ENCODE peak calls at places on chromosomes 13 and 19, in six cellular contexts. One of them, this sample, is unnamed.

GRCh38 chr13:114043421-114044053 is 69.7 kb upstream of the C13orf46 start:
- DNase-seq in activated T-helper 2 cell treated with anti-CD3 and anti-CD28 coated beads, Interferon-gamma antibody, Interleukin-2, Interleukin-4, amounts not matched to agents 10 μg/mL and 5 μg/mL and 100 μg/mL, durations not matched to agents 14 hours and 24 hours and 36 hours: no peak
- DNase-seq in central memory CD8-positive, alpha-beta T cell: no peak
- DNase-seq in body of pancreas: no peak
- DNase-seq in mucosa of descending colon: peak; percentile 57
- DNase-seq in B cell: no peak
- DNase-seq in this sample: no peak

GRCh38 chr19:38062959-38063786 is 156.2 kb downstream of the SIPA1L3 start:
- DNase-seq in central memory CD8-positive, alpha-beta T cell: no peak
- DNase-seq in mucosa of descending colon: no peak
- DNase-seq in B cell: no peak
- DNase-seq in activated T-helper 2 cell treated with anti-CD3 and anti-CD28 coated beads, Interferon-gamma antibody, Interleukin-2, Interleukin-4, amounts not matched to agents 10 μg/mL and 5 μg/mL and 100 μg/mL, durations not matched to agents 14 hours and 24 hours and 36 hours: no peak
- DNase-seq in body of pancreas: no peak
- DNase-seq in this sample: no peak

GRCh38 chr19:43789029-43789428 is 8.3 kb upstream of the KCNN4 start:
- DNase-seq in body of pancreas: no peak
- DNase-seq in B cell: no peak
- DNase-seq in mucosa of descending colon: peak; percentile 60
- DNase-seq in central memory CD8-positive, alpha-beta T cell: no peak
- DNase-seq in activated T-helper 2 cell treated with anti-CD3 and anti-CD28 coated beads, Interferon-gamma antibody, Interleukin-2, Interleukin-4, amounts not matched to agents 10 μg/mL and 5 μg/mL and 100 μg/mL, durations not matched to agents 14 hours and 24 hours and 36 hours: no peak
- DNase-seq in this sample: no peak

GRCh38 chr19:58386166-58386575 is 898 bp upstream of the RPS5 start:
- DNase-seq in activated T-helper 2 cell treated with anti-CD3 and anti-CD28 coated beads, Interferon-gamma antibody, Interleukin-2, Interleukin-4, amounts not matched to agents 10 μg/mL and 5 μg/mL and 100 μg/mL, durations not matched to agents 14 hours and 24 hours and 36 hours: no peak
- DNase-seq in central memory CD8-positive, alpha-beta T cell: no peak
- DNase-seq in B cell: no peak
- DNase-seq in mucosa of descending colon: no peak
- DNase-seq in body of pancreas: no peak
- DNase-seq in this sample: no peak

GRCh38 chr19:46900341-46900740 is 39.5 kb downstream of the ARHGAP35 start:
- DNase-seq in central memory CD8-positive, alpha-beta T cell: no peak
- DNase-seq in B cell: no peak
- DNase-seq in body of pancreas: no peak
- DNase-seq in activated T-helper 2 cell treated with anti-CD3 and anti-CD28 coated beads, Interferon-gamma antibody, Interleukin-2, Interleukin-4, amounts not matched to agents 10 μg/mL and 5 μg/mL and 100 μg/mL, durations not matched to agents 14 hours and 24 hours and 36 hours: no peak
- DNase-seq in mucosa of descending colon: no peak
- DNase-seq in this sample: no peak

GRCh38 chr19:15551183-15552004 is 43.1 kb downstream of the CYP4F22 start:
- DNase-seq in central memory CD8-positive, alpha-beta T cell: peak; percentile 65
- DNase-seq in B cell: no peak
- DNase-seq in activated T-helper 2 cell treated with anti-CD3 and anti-CD28 coated beads, Interferon-gamma antibody, Interleukin-2, Interleukin-4, amounts not matched to agents 10 μg/mL and 5 μg/mL and 100 μg/mL, durations not matched to agents 14 hours and 24 hours and 36 hours: peak; percentile 45
- DNase-seq in mucosa of descending colon: peak; percentile 38
- DNase-seq in body of pancreas: peak; percentile 27
- DNase-seq in this sample: peak; percentile 63

GRCh38 chr13:50127017-50127725 is 111.9 kb downstream of the KCNRG start:
- DNase-seq in mucosa of descending colon: peak; percentile 67
- DNase-seq in central memory CD8-positive, alpha-beta T cell: no peak
- DNase-seq in B cell: peak; percentile 61
- DNase-seq in activated T-helper 2 cell treated with anti-CD3 and anti-CD28 coated beads, Interferon-gamma antibody, Interleukin-2, Interleukin-4, amounts not matched to agents 10 μg/mL and 5 μg/mL and 100 μg/mL, durations not matched to agents 14 hours and 24 hours and 36 hours: no peak
- DNase-seq in body of pancreas: peak; percentile 36
- DNase-seq in this sample: peak; percentile 28

GRCh38 chr13:112106467-112107141 is 39.7 kb downstream of the SOX1 start:
- DNase-seq in body of pancreas: no peak
- DNase-seq in B cell: no peak
- DNase-seq in central memory CD8-positive, alpha-beta T cell: no peak
- DNase-seq in mucosa of descending colon: no peak
- DNase-seq in activated T-helper 2 cell treated with anti-CD3 and anti-CD28 coated beads, Interferon-gamma antibody, Interleukin-2, Interleukin-4, amounts not matched to agents 10 μg/mL and 5 μg/mL and 100 μg/mL, durations not matched to agents 14 hours and 24 hours and 36 hours: no peak
- DNase-seq in this sample: no peak

GRCh38 chr19:38229585-38230073 is 5.6 kb upstream of the DPF1 start:
- DNase-seq in activated T-helper 2 cell treated with anti-CD3 and anti-CD28 coated beads, Interferon-gamma antibody, Interleukin-2, Interleukin-4, amounts not matched to agents 10 μg/mL and 5 μg/mL and 100 μg/mL, durations not matched to agents 14 hours and 24 hours and 36 hours: peak; percentile 71
- DNase-seq in body of pancreas: no peak
- DNase-seq in B cell: peak; percentile 58
- DNase-seq in central memory CD8-positive, alpha-beta T cell: no peak
- DNase-seq in mucosa of descending colon: peak; percentile 43
- DNase-seq in this sample: peak; percentile 90

GRCh38 chr13:99155821-99156220 is 44.8 kb upstream of the UBAC2 start:
- DNase-seq in central memory CD8-positive, alpha-beta T cell: no peak
- DNase-seq in mucosa of descending colon: no peak
- DNase-seq in body of pancreas: no peak
- DNase-seq in B cell: no peak
- DNase-seq in activated T-helper 2 cell treated with anti-CD3 and anti-CD28 coated beads, Interferon-gamma antibody, Interleukin-2, Interleukin-4, amounts not matched to agents 10 μg/mL and 5 μg/mL and 100 μg/mL, durations not matched to agents 14 hours and 24 hours and 36 hours: no peak
- DNase-seq in this sample: no peak

GRCh38 chr13:29520671-29521070 is 74.8 kb downstream of the SLC7A1 start:
- DNase-seq in mucosa of descending colon: no peak
- DNase-seq in body of pancreas: no peak
- DNase-seq in central memory CD8-positive, alpha-beta T cell: no peak
- DNase-seq in activated T-helper 2 cell treated with anti-CD3 and anti-CD28 coated beads, Interferon-gamma antibody, Interleukin-2, Interleukin-4, amounts not matched to agents 10 μg/mL and 5 μg/mL and 100 μg/mL, durations not matched to agents 14 hours and 24 hours and 36 hours: no peak
- DNase-seq in B cell: no peak
- DNase-seq in this sample: no peak

GRCh38 chr13:59601993-59602392 is 561.7 kb downstream of the DIAPH3 start:
- DNase-seq in B cell: no peak
- DNase-seq in body of pancreas: no peak
- DNase-seq in central memory CD8-positive, alpha-beta T cell: no peak
- DNase-seq in activated T-helper 2 cell treated with anti-CD3 and anti-CD28 coated beads, Interferon-gamma antibody, Interleukin-2, Interleukin-4, amounts not matched to agents 10 μg/mL and 5 μg/mL and 100 μg/mL, durations not matched to agents 14 hours and 24 hours and 36 hours: no peak
- DNase-seq in mucosa of descending colon: no peak
- DNase-seq in this sample: no peak

GRCh38 chr19:35347171-35347929 is at the start of gene FFAR1:
- DNase-seq in mucosa of descending colon: peak; percentile 33
- DNase-seq in activated T-helper 2 cell treated with anti-CD3 and anti-CD28 coated beads, Interferon-gamma antibody, Interleukin-2, Interleukin-4, amounts not matched to agents 10 μg/mL and 5 μg/mL and 100 μg/mL, durations not matched to agents 14 hours and 24 hours and 36 hours: peak; percentile 23
- DNase-seq in B cell: peak; percentile 83
- DNase-seq in body of pancreas: no peak
- DNase-seq in central memory CD8-positive, alpha-beta T cell: no peak
- DNase-seq in this sample: peak; percentile 79

GRCh38 chr13:27667946-27668345 is 46.3 kb downstream of the POLR1D start:
- DNase-seq in B cell: no peak
- DNase-seq in body of pancreas: no peak
- DNase-seq in mucosa of descending colon: no peak
- DNase-seq in activated T-helper 2 cell treated with anti-CD3 and anti-CD28 coated beads, Interferon-gamma antibody, Interleukin-2, Interleukin-4, amounts not matched to agents 10 μg/mL and 5 μg/mL and 100 μg/mL, durations not matched to agents 14 hours and 24 hours and 36 hours: no peak
- DNase-seq in central memory CD8-positive, alpha-beta T cell: no peak
- DNase-seq in this sample: no peak

GRCh38 chr19:1089891-1090290 is 5.3 kb downstream of the POLR2E start:
- DNase-seq in activated T-helper 2 cell treated with anti-CD3 and anti-CD28 coated beads, Interferon-gamma antibody, Interleukin-2, Interleukin-4, amounts not matched to agents 10 μg/mL and 5 μg/mL and 100 μg/mL, durations not matched to agents 14 hours and 24 hours and 36 hours: no peak
- DNase-seq in mucosa of descending colon: no peak
- DNase-seq in body of pancreas: no peak
- DNase-seq in B cell: no peak
- DNase-seq in central memory CD8-positive, alpha-beta T cell: no peak
- DNase-seq in this sample: no peak

GRCh38 chr13:109671919-109672318 is 114.5 kb downstream of the IRS2 start:
- DNase-seq in central memory CD8-positive, alpha-beta T cell: no peak
- DNase-seq in B cell: no peak
- DNase-seq in activated T-helper 2 cell treated with anti-CD3 and anti-CD28 coated beads, Interferon-gamma antibody, Interleukin-2, Interleukin-4, amounts not matched to agents 10 μg/mL and 5 μg/mL and 100 μg/mL, durations not matched to agents 14 hours and 24 hours and 36 hours: no peak
- DNase-seq in body of pancreas: no peak
- DNase-seq in mucosa of descending colon: no peak
- DNase-seq in this sample: no peak